ENCODE peak calls at places on chromosomes 3 and 15, in eight cellular contexts. W, N, C, T, A, S, E and Y are unnamed samples.

GRCh38 chr15:85407421-85408269 is 27.2 kb downstream of the AKAP13 start:
- DNase-seq in W (no peak), N (peak; percentile 46), C (no peak), T (no peak), A (peak; percentile 78), S (no peak), E (no peak), Y (peak; percentile 19)

GRCh38 chr15:76065267-76065666 is 5.5 kb downstream of the TMEM266 start:
- DNase-seq in W (no peak), N (peak; percentile 49), C (no peak), T (peak; percentile 9), A (no peak), S (no peak), E (no peak), Y (no peak)

GRCh38 chr15:66023322-66023972 is 154.2 kb downstream of the RAB11A start:
- DNase-seq in W (no peak), N (no peak), C (no peak), T (no peak), A (no peak), S (no peak), E (no peak), Y (no peak)

GRCh38 chr15:74788716-74789151 is 6.9 kb downstream of the CSK start:
- DNase-seq in W (no peak), N (peak; percentile 89), C (no peak), T (no peak), A (no peak), S (no peak), E (peak; percentile 92), Y (no peak)

GRCh38 chr3:25412269-25412668 is 15.8 kb upstream of the RARB start:
- DNase-seq in W (no peak), N (no peak), C (no peak), T (no peak), A (peak; percentile 51), S (no peak), E (no peak), Y (no peak)

GRCh38 chr15:90638241-90638691 is 78.9 kb upstream of the BLM start:
- DNase-seq in W (no peak), N (no peak), C (no peak), T (no peak), A (no peak), S (no peak), E (no peak), Y (no peak)

GRCh38 chr3:104206925-104207324 is 1159.8 kb upstream of the ALCAM start:
- DNase-seq in W (no peak), N (no peak), C (no peak), T (no peak), A (no peak), S (no peak), E (no peak), Y (no peak)

GRCh38 chr15:82113116-82113715 is 67.4 kb upstream of the MEX3B start:
- DNase-seq in W (no peak), N (no peak), C (no peak), T (no peak), A (peak; percentile 25), S (no peak), E (no peak), Y (no peak)

GRCh38 chr3:13025090-13025489 is 48.1 kb downstream of the IQSEC1 start:
- DNase-seq in W (no peak), N (no peak), C (no peak), T (no peak), A (no peak), S (no peak), E (peak; percentile 63), Y (peak; percentile 38)

DNA sequence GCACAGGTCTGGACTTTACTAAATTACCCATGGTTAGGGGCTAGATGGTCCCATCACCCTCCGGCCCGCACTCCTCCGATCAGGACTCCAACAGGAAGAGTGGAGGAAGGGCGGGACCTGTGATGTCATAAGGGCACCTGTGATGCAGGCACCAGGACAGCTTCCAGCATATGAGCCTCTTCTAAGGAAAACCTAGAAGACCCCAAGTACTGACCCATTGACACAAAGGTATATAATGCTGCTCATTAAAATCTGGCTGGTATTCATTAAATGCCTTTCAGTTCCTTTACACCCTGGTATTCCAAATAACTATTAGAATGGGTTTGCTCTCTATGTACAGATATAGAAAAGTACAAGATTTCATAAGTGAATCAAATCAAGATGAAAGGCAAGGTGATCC is at the start of gene IQCF5:
- DNase-seq in W (no peak), N (no peak), C (no peak), T (no peak), A (no peak), S (no peak), E (no peak), Y (no peak)
- H3K27ac ChIP-seq in W (no peak within 1 kb of the TSS), N (no peak within 1 kb of the TSS), C (no peak within 1 kb of the TSS), T (no peak within 1 kb of the TSS), A (no peak within 1 kb of the TSS), S (no peak within 1 kb of the TSS), E (no peak within 1 kb of the TSS), Y (no peak within 1 kb of the TSS)

DNA sequence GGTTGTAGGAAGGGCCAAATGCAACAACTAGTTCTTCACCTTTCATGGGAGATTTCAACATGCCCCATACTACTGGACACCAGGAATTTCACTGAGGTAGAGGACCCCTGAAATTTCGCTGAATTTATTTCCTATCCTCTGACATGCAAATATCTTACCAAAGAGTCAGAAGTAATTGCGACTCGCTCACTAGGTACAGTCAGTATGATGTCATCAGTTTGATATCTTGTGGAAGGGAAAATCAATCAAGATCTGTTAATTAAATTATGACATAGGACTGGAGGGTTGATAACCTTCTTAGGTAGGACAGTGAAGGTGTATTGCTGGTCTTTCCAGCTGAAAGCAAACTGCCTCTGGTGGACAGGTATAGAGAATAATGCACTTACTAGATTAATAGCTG is 74.9 kb upstream of the TNIK start:
- DNase-seq in W (no peak), N (no peak), C (no peak), T (no peak), A (no peak), S (no peak), E (no peak), Y (no peak)
- H3K4me3 ChIP-seq in W (no peak overlapping the region), N (no peak overlapping the region), C (no peak overlapping the region), T (no peak overlapping the region), A (no peak overlapping the region), S (no peak overlapping the region), E (no peak overlapping the region), Y (no peak overlapping the region)

GRCh38 chr3:15527031-15527459 is 5.5 kb upstream of the COLQ start:
- DNase-seq in W (no peak), N (no peak), C (no peak), T (peak; percentile 38), A (no peak), S (no peak), E (no peak), Y (no peak)
- H3K27ac ChIP-seq in W (no peak overlapping the region), N (no peak overlapping the region), C (no peak overlapping the region), T (no peak overlapping the region), A (no peak overlapping the region), S (no peak overlapping the region), E (no peak overlapping the region), Y (no peak overlapping the region)

GRCh38 chr3:112627419-112627818 is 13.5 kb downstream of the CCDC80 start:
- DNase-seq in W (no peak), N (no peak), C (no peak), T (no peak), A (no peak), S (no peak), E (no peak), Y (no peak)
- H3K4me3 ChIP-seq in W (no peak overlapping the region), N (no peak overlapping the region), C (no peak overlapping the region), T (no peak overlapping the region), A (no peak overlapping the region), S (no peak overlapping the region), E (no peak overlapping the region), Y (no peak overlapping the region)

GRCh38 chr15:80906159-80906775 is 83.4 kb downstream of the MESD start:
- DNase-seq in W (no peak), N (no peak), C (no peak), T (no peak), A (no peak), S (no peak), E (no peak), Y (no peak)

GRCh38 chr15:80902298-80902801 is 87.3 kb downstream of the MESD start:
- DNase-seq in W (no peak), N (no peak), C (no peak), T (no peak), A (no peak), S (no peak), E (no peak), Y (no peak)

DNA sequence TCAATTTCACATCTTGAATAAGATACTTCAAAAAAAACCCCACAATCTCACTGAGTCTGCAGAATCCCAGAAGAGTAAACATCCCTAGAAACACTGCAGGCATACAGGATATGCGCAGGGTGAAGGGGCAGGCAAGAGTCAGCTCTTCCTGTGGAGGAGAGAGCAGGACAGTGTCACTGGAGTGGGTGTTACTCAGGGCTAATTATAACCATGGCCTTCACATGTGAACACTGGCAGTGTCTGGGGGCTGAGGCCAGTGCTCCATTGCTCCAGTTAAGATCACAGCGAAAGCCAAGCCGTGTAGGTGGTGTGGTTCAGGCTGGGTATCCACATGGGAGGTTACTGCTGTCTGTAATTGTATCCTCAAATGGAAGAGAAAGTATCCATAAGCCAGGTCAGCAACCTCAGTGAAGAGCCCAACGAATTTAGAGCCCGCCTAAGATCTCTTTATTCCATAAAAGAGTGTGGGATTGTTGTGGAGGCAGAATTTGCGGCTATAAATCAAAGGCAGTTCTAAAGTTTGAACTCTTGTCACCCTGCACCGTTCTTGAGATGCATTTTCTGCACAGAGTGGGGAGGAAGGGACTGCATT is 84.6 kb downstream of the MESD start:
- DNase-seq in W (no peak), N (no peak), C (no peak), T (no peak), A (no peak), S (no peak), E (peak; percentile 39), Y (no peak)
- H3K27ac ChIP-seq in W (no peak overlapping the region), N (no peak overlapping the region), C (no peak overlapping the region), T (no peak overlapping the region), A (no peak overlapping the region), S (no peak overlapping the region), E (no peak overlapping the region), Y (no peak overlapping the region)

DNA sequence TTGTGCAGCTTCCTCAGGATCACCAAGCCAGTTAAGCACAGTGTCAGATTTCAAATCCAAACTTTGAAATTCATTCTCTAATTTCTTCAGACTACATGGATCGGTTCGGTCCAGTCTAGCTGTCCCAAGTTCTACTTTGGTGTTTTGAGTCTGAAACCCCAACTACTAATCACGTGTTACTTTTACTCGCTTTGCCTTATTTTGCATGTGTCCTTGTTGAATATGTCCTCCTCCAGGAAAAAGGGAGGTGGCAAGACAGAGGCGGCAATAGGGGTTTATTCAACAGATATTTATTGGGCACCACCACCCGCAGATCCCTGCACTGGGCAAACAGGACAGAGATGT is 496 bp upstream of the GXYLT2 start:
- DNase-seq in W (no peak), N (no peak), C (no peak), T (no peak), A (no peak), S (no peak), E (no peak), Y (no peak)
- H3K4me3 ChIP-seq in W (peak overlapping the region; percentile 47), N (no peak overlapping the region), C (peak overlapping the region; percentile 35), T (peak overlapping the region; percentile 33), A (peak overlapping the region; percentile 55), S (peak overlapping the region; percentile 28), E (peak overlapping the region; percentile 36), Y (peak overlapping the region; percentile 72)

DNA sequence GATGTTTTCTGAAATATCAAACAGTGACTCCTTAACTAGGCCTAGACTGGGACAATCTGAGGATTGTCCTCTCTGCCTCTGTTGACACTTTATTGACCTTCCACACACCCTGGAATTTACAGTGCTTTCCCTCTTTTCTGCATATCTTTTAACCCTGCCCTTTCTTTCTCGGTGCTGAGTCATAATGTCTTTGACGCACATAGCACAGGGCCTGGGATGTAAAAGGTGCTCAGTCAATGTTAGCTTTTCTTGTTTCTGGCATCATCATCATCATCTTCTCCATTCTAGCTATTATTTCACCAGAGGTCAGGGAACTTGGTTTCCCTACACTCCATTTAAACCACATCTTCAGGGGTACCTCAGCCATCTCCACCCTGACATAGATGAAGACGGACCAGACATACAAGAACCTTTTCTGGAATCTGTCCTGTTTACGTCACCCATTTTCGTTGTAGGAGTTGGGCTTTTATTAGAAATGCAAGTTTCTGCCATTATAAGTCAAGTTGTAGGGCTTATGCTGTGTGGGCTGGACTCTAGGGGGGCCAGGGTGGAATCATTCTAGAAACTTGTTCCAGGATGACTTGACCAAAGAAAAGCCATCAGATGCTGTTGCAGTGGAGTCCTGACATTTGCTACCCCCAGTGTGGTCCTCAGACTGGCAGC is 46.6 kb downstream of the ZBTB38 start:
- DNase-seq in W (no peak), N (no peak), C (no peak), T (no peak), A (no peak), S (no peak), E (no peak), Y (no peak)
- H3K27ac ChIP-seq in W (peak overlapping the region; percentile 82), N (peak overlapping the region; percentile 92), C (no peak overlapping the region), T (peak overlapping the region; percentile 94), A (no peak overlapping the region), S (peak overlapping the region; percentile 97), E (peak overlapping the region; percentile 86), Y (peak overlapping the region; percentile 99)